ENCODE peak calls at places on chromosomes 2 and 18, in seven cellular contexts. M is cardiac muscle cell, R is PC-9, Y is neural crest cell, S is hepatocyte, B is heart right ventricle, D is GM06990. F is an unnamed sample.

GRCh38 chr2:138877421-138877820 is 97.2 kb upstream of the NXPH2 start:
- DNase-seq in M (no peak), R (peak; percentile 5), Y (no peak), S (no peak), B (no peak), D (no peak), F (no peak)

GRCh38 chr2:20050712-20051517 is 513 bp downstream of the LAPTM4A start:
- DNase-seq in M (peak; percentile 68), R (peak; percentile 35), Y (peak; percentile 38), S (peak; percentile 78), B (peak; percentile 61), D (no peak), F (peak; percentile 31)

GRCh38 chr18:22822841-22823508 is 110.2 kb upstream of the RBBP8 start:
- DNase-seq in M (no peak), R (no peak), Y (no peak), S (no peak), B (no peak), D (no peak), F (no peak)

GRCh38 chr2:53768233-53768542 is 584 bp downstream of the CHAC2 start:
- DNase-seq in M (peak; percentile 45), R (no peak), Y (no peak), S (peak; percentile 54), B (no peak), D (no peak), F (no peak)

GRCh38 chr2:190582761-190583506 is 48.4 kb upstream of the NEMP2 start:
- DNase-seq in M (no peak), R (no peak), Y (no peak), S (no peak), B (no peak), D (peak; percentile 49), F (no peak)

GRCh38 chr2:169768262-169768995 is 30.2 kb upstream of the SSB start:
- DNase-seq in M (no peak), R (no peak), Y (no peak), S (no peak), B (no peak), D (peak; percentile 18), F (no peak)

GRCh38 chr2:69138793-69139510 is 126.0 kb downstream of the ANTXR1 start:
- DNase-seq in M (peak; percentile 84), R (peak; percentile 70), Y (no peak), S (peak; percentile 27), B (no peak), D (no peak), F (no peak)

GRCh38 chr2:101688266-101688665 is 9.2 kb upstream of the MAP4K4 start:
- DNase-seq in M (no peak), R (no peak), Y (no peak), S (no peak), B (no peak), D (no peak), F (no peak)

GRCh38 chr2:105403785-105404698 is 5.2 kb upstream of the FHL2 start:
- DNase-seq in M (peak; percentile 74), R (peak; percentile 82), Y (no peak), S (peak; percentile 61), B (no peak), D (no peak), F (no peak)

GRCh38 chr2:167018590-167018989 is 130.3 kb downstream of the XIRP2 start:
- DNase-seq in M (no peak), R (no peak), Y (no peak), S (no peak), B (no peak), D (no peak), F (no peak)

GRCh38 chr2:22703286-22703925 is 681.6 kb upstream of the KLHL29 start:
- DNase-seq in M (no peak), R (no peak), Y (no peak), S (peak; percentile 8), B (no peak), D (no peak), F (no peak)

GRCh38 chr18:46419391-46420141 is 237.5 kb downstream of the LOXHD1 start:
- DNase-seq in M (no peak), R (no peak), Y (no peak), S (no peak), B (no peak), D (no peak), F (no peak)

GRCh38 chr2:3423492-3424170 is 44.1 kb downstream of the TRAPPC12 start:
- DNase-seq in M (peak; percentile 61), R (peak; percentile 61), Y (peak; percentile 84), S (peak; percentile 47), B (peak; percentile 57), D (peak; percentile 44), F (peak; percentile 61)

GRCh38 chr2:48253301-48253700 is 276.7 kb upstream of the STON1 start:
- DNase-seq in M (no peak), R (no peak), Y (no peak), S (no peak), B (no peak), D (no peak), F (no peak)

GRCh38 chr2:164771897-164772296 is 69.7 kb downstream of the COBLL1 start:
- DNase-seq in M (no peak), R (no peak), Y (no peak), S (no peak), B (no peak), D (no peak), F (no peak)

GRCh38 chr2:239744706-239745340 is 280.3 kb downstream of the NDUFA10 start:
- DNase-seq in M (no peak), R (no peak), Y (no peak), S (no peak), B (no peak), D (no peak), F (no peak)

GRCh38 chr18:70781860-70782453 is 493.1 kb downstream of the SOCS6 start:
- DNase-seq in M (peak; percentile 65), R (peak; percentile 37), Y (peak; percentile 71), S (peak; percentile 64), B (peak; percentile 27), D (no peak), F (no peak)

GRCh38 chr2:204340511-204340910 is 204.8 kb upstream of the PARD3B start:
- DNase-seq in M (no peak), R (no peak), Y (no peak), S (no peak), B (no peak), D (no peak), F (no peak)

GRCh38 chr2:1751768-1752725 is 7.7 kb upstream of the PXDN start:
- DNase-seq in M (no peak), R (no peak), Y (no peak), S (no peak), B (no peak), D (no peak), F (no peak)

DNA sequence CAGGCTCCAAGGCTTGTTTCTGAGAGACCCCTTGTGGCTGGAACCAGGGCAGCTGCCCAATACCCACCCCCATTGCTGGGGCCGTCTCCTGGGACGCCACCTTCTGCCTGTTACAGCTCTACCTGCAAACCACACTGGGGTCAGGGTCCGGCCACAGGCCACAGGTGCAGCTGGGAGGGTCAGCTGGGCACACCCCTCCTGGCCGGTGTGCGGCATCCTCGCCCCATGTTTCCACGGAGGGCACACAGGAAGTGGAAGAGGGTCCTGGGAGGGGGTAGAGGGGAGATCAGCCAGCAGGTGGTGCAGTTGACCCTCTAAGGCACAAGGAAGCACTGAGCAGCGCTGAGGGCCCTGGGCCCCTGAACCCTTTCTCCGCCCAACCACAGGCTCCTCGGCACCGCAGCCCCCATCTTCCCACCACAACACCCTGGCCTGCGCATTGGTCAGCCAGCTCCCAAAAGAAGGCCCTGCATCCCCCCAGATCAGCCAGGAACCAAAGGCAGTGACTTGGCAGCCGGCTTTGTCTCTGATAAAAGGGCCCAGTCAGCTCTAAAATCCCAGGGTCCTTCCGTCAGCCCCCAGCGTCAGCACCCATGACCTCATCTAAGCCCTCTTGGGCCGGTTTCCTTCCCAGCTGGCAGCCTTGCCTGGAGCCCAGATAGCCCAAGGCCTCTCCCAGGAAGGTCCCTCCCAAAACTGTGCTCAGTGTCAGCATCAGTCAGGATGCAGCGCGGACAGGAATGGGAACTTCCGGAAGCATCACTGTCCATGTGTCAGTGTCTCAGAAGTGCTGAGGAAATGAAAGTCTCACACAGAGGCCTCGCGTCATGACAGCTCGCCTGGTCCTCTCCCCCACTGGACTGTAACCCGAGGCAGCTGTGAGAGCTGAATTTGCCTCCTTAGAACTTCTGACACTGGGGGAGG is 1.7 kb downstream of the ERFE start:
- DNase-seq in M (peak; percentile 49), R (no peak), Y (peak; percentile 54), S (no peak), B (peak; percentile 9), D (no peak), F (no peak)
- TF ChIP-seq CTCF in M (peak; percentile 31), R (peak; percentile 28), Y (peak; percentile 48), S (peak; percentile 32), B (peak; percentile 35), D (peak; percentile 52), F (peak; percentile 14)

DNA sequence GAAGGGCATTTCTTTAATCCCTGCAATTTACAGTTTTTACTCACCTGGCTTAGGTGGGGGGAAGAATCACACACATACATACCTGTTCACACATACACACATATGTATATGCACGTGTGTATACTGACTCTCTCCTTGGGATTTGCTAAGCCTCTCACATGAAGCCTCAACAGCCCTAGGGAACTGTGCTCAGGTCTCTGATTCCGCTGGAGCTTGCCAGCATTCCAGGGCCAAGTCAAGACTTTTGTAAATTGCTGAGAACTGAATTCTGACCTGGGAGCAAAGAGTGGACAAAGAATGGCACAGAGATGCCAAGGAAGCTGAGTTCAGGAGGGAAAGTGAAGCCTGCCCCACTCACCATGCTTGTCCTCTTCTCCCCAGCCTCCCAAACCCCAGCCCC is 177.3 kb downstream of the TMEM247 start:
- DNase-seq in M (peak; percentile 44), R (no peak), Y (no peak), S (no peak), B (no peak), D (no peak), F (no peak)
- TF ChIP-seq CTCF in M (no peak), R (no peak), Y (no peak), S (no peak), B (no peak), D (no peak), F (no peak)

DNA sequence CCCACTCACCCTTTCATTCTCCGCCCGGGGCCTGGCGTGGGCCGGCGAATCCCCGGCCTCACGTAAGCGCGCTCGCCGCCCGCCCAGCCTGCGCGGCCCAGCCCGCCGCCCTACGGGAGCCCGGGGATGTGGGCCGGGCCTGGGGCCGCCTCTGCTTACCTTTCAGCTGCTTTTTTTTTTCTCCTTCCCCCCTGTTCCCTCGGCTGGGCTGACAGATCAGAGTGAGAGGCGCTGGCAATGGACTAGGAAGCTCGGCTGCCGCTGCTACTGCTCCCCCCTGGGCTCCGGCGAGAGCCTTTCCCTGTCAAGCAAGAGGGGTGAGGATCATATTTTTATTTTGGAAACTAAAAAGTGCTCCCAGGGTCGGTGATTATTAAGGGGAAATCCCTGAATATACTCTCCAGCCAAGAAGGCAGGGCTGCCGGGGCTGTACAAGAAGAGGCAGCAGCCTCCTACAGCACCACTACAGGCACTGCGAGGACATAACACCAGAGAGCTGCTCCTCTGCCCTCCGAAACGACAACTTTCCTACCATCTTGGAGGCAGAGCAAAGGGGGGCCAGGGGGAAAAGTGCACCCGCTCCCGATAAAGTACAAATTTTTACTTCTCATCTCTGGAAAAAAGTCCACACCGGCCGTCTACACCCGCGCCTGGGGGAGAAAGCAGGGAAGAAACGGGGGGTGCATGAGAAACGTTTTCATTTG is at the start of gene INO80D:
- DNase-seq in M (peak; percentile 89), R (peak; percentile 61), Y (peak; percentile 57), S (peak; percentile 89), B (peak; percentile 76), D (peak; percentile 87), F (peak; percentile 76)
- TF ChIP-seq CTCF in M (peak; percentile 62), R (peak; percentile 55), Y (peak; percentile 62), S (peak; percentile 40), B (peak; percentile 36), D (peak; percentile 62), F (peak; percentile 55)

DNA sequence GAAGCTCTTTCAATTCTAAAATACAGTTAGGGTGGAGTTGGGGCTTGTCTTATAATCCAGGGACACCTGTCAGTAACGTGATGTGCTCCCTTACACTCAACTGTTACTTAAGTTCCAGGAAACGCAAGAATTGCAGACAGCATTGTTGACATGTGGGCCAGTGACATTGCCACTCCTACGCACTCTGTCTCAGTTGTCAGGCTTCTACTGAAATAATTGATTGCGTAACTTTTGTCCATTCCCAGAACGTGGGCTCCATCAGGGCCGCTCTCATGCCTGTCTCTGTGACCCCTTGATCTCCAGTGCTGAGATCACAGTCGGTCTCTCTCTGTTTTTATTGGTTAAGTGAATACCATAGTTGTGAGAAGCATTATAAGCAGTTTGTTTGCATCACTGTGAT is 487.8 kb downstream of the GALR1 start:
- DNase-seq in M (no peak), R (no peak), Y (no peak), S (no peak), B (no peak), D (no peak), F (no peak)
- TF ChIP-seq CTCF in M (no peak), R (no peak), Y (no peak), S (no peak), B (no peak), D (no peak), F (no peak)

F was measured in natural killer cell.